ENCODE peak calls at places on chromosome 12, in four cellular contexts. H is ovary, Y is neuronal stem cell, N is breast epithelium. L is an unnamed sample.

GRCh38 chr12:55720894-55721444 is 776 bp downstream of the RDH5 start:
- DNase-seq in H (peak; percentile 72), Y (no peak), N (no peak), L (peak; percentile 33)

GRCh38 chr12:113852273-113852672 is 113.9 kb downstream of the RBM19 start:
- DNase-seq in H (no peak), Y (no peak), N (no peak), L (no peak)

GRCh38 chr12:106138279-106138645 is 492 bp downstream of the NUAK1 start:
- DNase-seq in H (no peak), Y (no peak), N (no peak), L (no peak)

GRCh38 chr12:3775385-3776035 is 22.6 kb upstream of the CRACR2A start:
- DNase-seq in H (no peak), Y (no peak), N (no peak), L (no peak)

GRCh38 chr12:96719671-96720362 is 187.2 kb upstream of the NEDD1 start:
- DNase-seq in H (no peak), Y (no peak), N (no peak), L (no peak)

GRCh38 chr12:100699209-100699608 is 95.4 kb upstream of the ANO4 start:
- DNase-seq in H (no peak), Y (no peak), N (no peak), L (no peak)

GRCh38 chr12:20057398-20057797 is 310.9 kb upstream of the PDE3A start:
- DNase-seq in H (no peak), Y (no peak), N (no peak), L (no peak)

GRCh38 chr12:30546121-30546520 is 149.5 kb downstream of the IPO8 start:
- DNase-seq in H (no peak), Y (no peak), N (no peak), L (no peak)

DNA sequence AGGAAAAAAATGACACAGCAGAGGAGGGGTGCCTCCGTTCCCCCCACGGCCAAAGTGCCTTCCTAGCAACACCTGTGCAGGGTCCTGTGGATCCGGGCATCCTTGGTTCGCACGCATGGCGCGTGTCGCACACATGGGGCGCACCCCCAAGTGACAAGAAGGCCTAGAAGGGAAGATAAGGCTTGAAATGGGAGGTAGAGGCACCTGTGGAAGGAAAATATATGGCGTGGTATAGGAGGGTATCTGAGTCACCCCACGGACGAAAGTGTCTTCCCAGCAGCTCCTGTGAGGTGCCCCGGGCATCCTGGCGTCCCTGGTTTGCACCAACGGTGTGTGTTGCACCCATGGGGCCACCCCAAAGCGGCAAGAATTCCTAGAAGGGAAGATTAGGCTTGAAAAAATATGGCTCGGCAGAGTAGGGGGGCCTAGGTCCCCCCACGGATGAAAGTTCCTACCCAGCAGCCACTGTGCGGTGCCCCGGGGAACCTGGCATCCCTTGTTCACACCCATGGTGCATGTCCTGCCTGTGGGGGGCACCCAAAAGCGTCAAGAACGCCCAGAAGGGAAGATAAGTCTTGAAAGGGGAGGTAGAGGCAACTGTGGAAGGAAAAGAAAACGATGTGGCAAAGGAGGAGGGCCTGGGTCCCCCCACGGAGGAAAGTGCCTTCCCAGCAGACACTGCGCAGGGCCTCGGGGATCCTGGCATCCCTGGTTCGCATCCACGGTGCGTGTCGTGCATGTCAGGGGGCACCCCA is 280.0 kb downstream of the ALG10 start:
- DNase-seq in H (no peak), Y (no peak), N (no peak), L (no peak)
- H3K9me3 ChIP-seq in H (peaks cover 3% of the 10 kb centered on the region), Y (no peaks in the 10 kb centered on the region), N (peaks cover 64% of the 10 kb centered on the region), L (no peaks in the 10 kb centered on the region)

DNA sequence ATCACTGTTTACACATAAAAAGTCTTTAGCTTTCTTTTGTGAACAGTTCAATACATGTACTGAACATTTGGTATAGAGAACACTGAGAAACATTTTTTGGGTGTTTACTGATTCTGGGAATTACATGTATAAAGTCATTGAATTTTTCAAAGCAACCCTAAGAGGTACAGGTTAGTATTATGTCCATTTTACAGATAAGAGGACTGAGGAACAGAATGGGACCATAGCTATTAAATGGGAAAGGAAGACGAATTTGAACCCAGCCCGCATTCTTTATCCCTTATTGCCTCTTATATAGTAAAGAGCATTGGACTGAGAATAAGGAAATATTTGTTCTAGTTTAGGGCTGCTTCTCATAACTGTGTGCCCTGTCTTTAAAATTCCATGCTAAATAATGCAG is 889 bp upstream of the KANSL2 start:
- DNase-seq in H (no peak), Y (no peak), N (no peak), L (no peak)
- H3K27ac ChIP-seq in H (no peak overlapping the region), Y (no peak overlapping the region), N (no peak overlapping the region), L (no peak overlapping the region)

GRCh38 chr12:132403636-132404434 is 74.4 kb upstream of the GALNT9 start:
- DNase-seq in H (no peak), Y (no peak), N (no peak), L (no peak)

GRCh38 chr12:132401982-132402381 is 72.6 kb upstream of the GALNT9 start:
- DNase-seq in H (no peak), Y (no peak), N (no peak), L (no peak)

GRCh38 chr12:132404956-132405741 is 75.8 kb upstream of the GALNT9 start:
- DNase-seq in H (no peak), Y (no peak), N (no peak), L (no peak)

GRCh38 chr12:132404435-132404855 is 75.1 kb upstream of the GALNT9 start:
- DNase-seq in H (no peak), Y (no peak), N (no peak), L (no peak)

DNA sequence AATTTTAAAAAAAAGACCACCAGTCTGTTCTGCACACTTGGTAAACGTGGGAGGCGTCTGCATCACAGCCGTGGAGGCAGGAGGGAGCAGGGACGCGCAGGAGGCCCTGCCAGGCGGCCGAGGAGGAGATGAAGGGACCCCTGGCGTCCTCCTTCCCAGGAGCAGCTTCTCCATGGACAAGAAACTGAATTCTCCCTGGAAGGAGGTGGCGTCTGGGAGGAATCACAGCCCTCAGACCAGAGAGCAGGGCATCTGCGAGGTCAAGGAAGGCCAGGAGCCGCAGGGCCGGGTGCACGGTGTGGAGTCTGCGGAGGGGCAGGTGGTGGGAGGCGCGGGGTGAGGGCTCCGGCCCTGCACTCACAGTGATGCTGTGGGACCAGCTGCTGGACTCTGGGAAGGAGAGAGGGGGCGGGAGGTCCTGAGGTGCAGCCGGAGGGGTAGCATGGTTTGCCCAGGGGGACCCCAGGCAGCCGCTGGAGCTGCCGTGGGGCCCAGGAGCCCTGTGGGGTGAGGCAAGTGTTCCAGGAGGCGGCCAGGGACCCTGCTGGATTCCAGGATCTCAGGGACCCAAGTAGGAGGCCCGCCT is 73.5 kb upstream of the GALNT9 start:
- DNase-seq in H (no peak), Y (no peak), N (no peak), L (no peak)
- H3K27me3 ChIP-seq in H (no peaks in the 10 kb centered on the region), Y (peaks cover under 1% of the 10 kb centered on the region), N (peaks cover 81% of the 10 kb centered on the region), L (no peaks in the 10 kb centered on the region)

GRCh38 chr12:133135747-133136146 is 5.3 kb downstream of the ZNF10 start:
- DNase-seq in H (no peak), Y (no peak), N (no peak), L (no peak)
- H3K9me3 ChIP-seq in H (peaks cover 63% of the 10 kb centered on the region), Y (peaks cover 94% of the 10 kb centered on the region), N (peaks cover 70% of the 10 kb centered on the region), L (peaks cover 4% of the 10 kb centered on the region)

GRCh38 chr12:122460061-122460460 is 37.6 kb upstream of the CLIP1 start:
- DNase-seq in H (peak; percentile 3), Y (no peak), N (no peak), L (no peak)
- H3K27ac ChIP-seq in H (no peak overlapping the region), Y (no peak overlapping the region), N (no peak overlapping the region), L (no peak overlapping the region)

GRCh38 chr12:4855121-4855924 is 54.4 kb upstream of the KCNA1 start:
- DNase-seq in H (no peak), Y (peak; percentile 77), N (no peak), L (peak; percentile 88)

GRCh38 chr12:4856556-4856955 is 53.1 kb upstream of the KCNA1 start:
- DNase-seq in H (no peak), Y (no peak), N (no peak), L (no peak)

GRCh38 chr12:4859478-4860210 is 50.1 kb upstream of the KCNA1 start:
- DNase-seq in H (no peak), Y (no peak), N (no peak), L (no peak)

GRCh38 chr12:4857472-4858291 is 52.0 kb upstream of the KCNA1 start:
- DNase-seq in H (peak; percentile 74), Y (peak; percentile 82), N (peak; percentile 67), L (peak; percentile 81)

GRCh38 chr12:4858385-4858784 is 51.3 kb upstream of the KCNA1 start:
- DNase-seq in H (no peak), Y (peak; percentile 41), N (no peak), L (no peak)
- H3K27me3 ChIP-seq in H (no peaks in the 10 kb centered on the region), Y (no peaks in the 10 kb centered on the region), N (peaks cover 2% of the 10 kb centered on the region), L (no peaks in the 10 kb centered on the region)